ENCODE peak calls at places on chromosome 5, in six cellular contexts. One of them, this sample, is unnamed.

GRCh38 chr5:124315746-124316415 is 430.6 kb downstream of the ZNF608 start:
- DNase-seq in A549: no peak
- DNase-seq in fibroblast of villous mesenchyme: peak
- DNase-seq in left cardiac atrium: no peak
- DNase-seq in stimulated activated CD8-positive, alpha-beta memory T cell treated with anti-CD3 and anti-CD28 coated beads, Interleukin-4, amount 100 ng/mL, for 1 hour: no peak
- DNase-seq in BJ: no peak
- DNase-seq in this sample: no peak

GRCh38 chr5:619444-619843 is 7.3 kb downstream of the CEP72 start:
- DNase-seq in stimulated activated CD8-positive, alpha-beta memory T cell treated with anti-CD3 and anti-CD28 coated beads, Interleukin-4, amount 100 ng/mL, for 1 hour: no peak
- DNase-seq in BJ: no peak
- DNase-seq in A549: no peak
- DNase-seq in fibroblast of villous mesenchyme: no peak
- DNase-seq in left cardiac atrium: no peak
- DNase-seq in this sample: no peak

GRCh38 chr5:98109561-98110006 is 663.9 kb upstream of the RGMB start:
- DNase-seq in stimulated activated CD8-positive, alpha-beta memory T cell treated with anti-CD3 and anti-CD28 coated beads, Interleukin-4, amount 100 ng/mL, for 1 hour: no peak
- DNase-seq in BJ: peak
- DNase-seq in A549: no peak
- DNase-seq in fibroblast of villous mesenchyme: peak
- DNase-seq in left cardiac atrium: no peak
- DNase-seq in this sample: no peak

GRCh38 chr5:75660678-75661465 is 49.6 kb downstream of the ANKDD1B start:
- DNase-seq in BJ: no peak
- DNase-seq in A549: no peak
- DNase-seq in stimulated activated CD8-positive, alpha-beta memory T cell treated with anti-CD3 and anti-CD28 coated beads, Interleukin-4, amount 100 ng/mL, for 1 hour: no peak
- DNase-seq in left cardiac atrium: no peak
- DNase-seq in fibroblast of villous mesenchyme: no peak
- DNase-seq in this sample: no peak

GRCh38 chr5:180208435-180209081 is 453 bp downstream of the RASGEF1C start:
- DNase-seq in BJ: no peak
- DNase-seq in stimulated activated CD8-positive, alpha-beta memory T cell treated with anti-CD3 and anti-CD28 coated beads, Interleukin-4, amount 100 ng/mL, for 1 hour: no peak
- DNase-seq in left cardiac atrium: no peak
- DNase-seq in fibroblast of villous mesenchyme: no peak
- DNase-seq in A549: peak
- DNase-seq in this sample: no peak

GRCh38 chr5:115831163-115831768 is 10.1 kb downstream of the ATG12 start:
- DNase-seq in fibroblast of villous mesenchyme: peak
- DNase-seq in A549: peak
- DNase-seq in stimulated activated CD8-positive, alpha-beta memory T cell treated with anti-CD3 and anti-CD28 coated beads, Interleukin-4, amount 100 ng/mL, for 1 hour: no peak
- DNase-seq in left cardiac atrium: no peak
- DNase-seq in BJ: no peak
- DNase-seq in this sample: no peak

GRCh38 chr5:96729156-96729555 is 67.0 kb downstream of the CAST start:
- DNase-seq in fibroblast of villous mesenchyme: no peak
- DNase-seq in stimulated activated CD8-positive, alpha-beta memory T cell treated with anti-CD3 and anti-CD28 coated beads, Interleukin-4, amount 100 ng/mL, for 1 hour: no peak
- DNase-seq in A549: no peak
- DNase-seq in BJ: no peak
- DNase-seq in left cardiac atrium: no peak
- DNase-seq in this sample: no peak

GRCh38 chr5:65027149-65027548 is 258.4 kb downstream of the CWC27 start:
- DNase-seq in BJ: no peak
- DNase-seq in A549: no peak
- DNase-seq in left cardiac atrium: no peak
- DNase-seq in fibroblast of villous mesenchyme: no peak
- DNase-seq in stimulated activated CD8-positive, alpha-beta memory T cell treated with anti-CD3 and anti-CD28 coated beads, Interleukin-4, amount 100 ng/mL, for 1 hour: no peak
- DNase-seq in this sample: no peak

GRCh38 chr5:162638849-162639248 is 571.3 kb downstream of the GABRG2 start:
- DNase-seq in fibroblast of villous mesenchyme: no peak
- DNase-seq in left cardiac atrium: no peak
- DNase-seq in A549: no peak
- DNase-seq in stimulated activated CD8-positive, alpha-beta memory T cell treated with anti-CD3 and anti-CD28 coated beads, Interleukin-4, amount 100 ng/mL, for 1 hour: no peak
- DNase-seq in BJ: no peak
- DNase-seq in this sample: no peak

GRCh38 chr5:6780802-6781391 is 67.7 kb downstream of the TENT4A start:
- DNase-seq in left cardiac atrium: no peak
- DNase-seq in A549: peak
- DNase-seq in fibroblast of villous mesenchyme: no peak
- DNase-seq in stimulated activated CD8-positive, alpha-beta memory T cell treated with anti-CD3 and anti-CD28 coated beads, Interleukin-4, amount 100 ng/mL, for 1 hour: no peak
- DNase-seq in BJ: no peak
- DNase-seq in this sample: no peak

GRCh38 chr5:76225316-76225715 is 142.1 kb downstream of the SV2C start:
- DNase-seq in left cardiac atrium: no peak
- DNase-seq in stimulated activated CD8-positive, alpha-beta memory T cell treated with anti-CD3 and anti-CD28 coated beads, Interleukin-4, amount 100 ng/mL, for 1 hour: no peak
- DNase-seq in A549: no peak
- DNase-seq in fibroblast of villous mesenchyme: no peak
- DNase-seq in BJ: no peak
- DNase-seq in this sample: no peak

GRCh38 chr5:82399111-82399510 is 121.0 kb upstream of the RPS23 start:
- DNase-seq in stimulated activated CD8-positive, alpha-beta memory T cell treated with anti-CD3 and anti-CD28 coated beads, Interleukin-4, amount 100 ng/mL, for 1 hour: no peak
- DNase-seq in fibroblast of villous mesenchyme: no peak
- DNase-seq in left cardiac atrium: no peak
- DNase-seq in A549: no peak
- DNase-seq in BJ: no peak
- DNase-seq in this sample: no peak

GRCh38 chr5:173767580-173768266 is 120.4 kb upstream of the CPEB4 start:
- DNase-seq in left cardiac atrium: peak
- DNase-seq in BJ: no peak
- DNase-seq in A549: no peak
- DNase-seq in fibroblast of villous mesenchyme: no peak
- DNase-seq in stimulated activated CD8-positive, alpha-beta memory T cell treated with anti-CD3 and anti-CD28 coated beads, Interleukin-4, amount 100 ng/mL, for 1 hour: no peak
- DNase-seq in this sample: no peak

GRCh38 chr5:145937432-145938250 is 1.3 kb downstream of the SH3RF2 start:
- DNase-seq in A549: peak
- DNase-seq in fibroblast of villous mesenchyme: no peak
- DNase-seq in stimulated activated CD8-positive, alpha-beta memory T cell treated with anti-CD3 and anti-CD28 coated beads, Interleukin-4, amount 100 ng/mL, for 1 hour: no peak
- DNase-seq in left cardiac atrium: no peak
- DNase-seq in BJ: no peak
- DNase-seq in this sample: no peak

GRCh38 chr5:126410623-126411022 is 12.6 kb upstream of the GRAMD2B start:
- DNase-seq in A549: no peak
- DNase-seq in fibroblast of villous mesenchyme: peak
- DNase-seq in stimulated activated CD8-positive, alpha-beta memory T cell treated with anti-CD3 and anti-CD28 coated beads, Interleukin-4, amount 100 ng/mL, for 1 hour: no peak
- DNase-seq in left cardiac atrium: no peak
- DNase-seq in BJ: no peak
- DNase-seq in this sample: no peak

GRCh38 chr5:138611295-138612220 is 36.4 kb upstream of the HSPA9 start:
- DNase-seq in A549: no peak
- DNase-seq in left cardiac atrium: no peak
- DNase-seq in fibroblast of villous mesenchyme: peak
- DNase-seq in stimulated activated CD8-positive, alpha-beta memory T cell treated with anti-CD3 and anti-CD28 coated beads, Interleukin-4, amount 100 ng/mL, for 1 hour: no peak
- DNase-seq in BJ: no peak
- DNase-seq in this sample: no peak

GRCh38 chr5:154858251-154858971 is at the start of gene CNOT8:
- DNase-seq in stimulated activated CD8-positive, alpha-beta memory T cell treated with anti-CD3 and anti-CD28 coated beads, Interleukin-4, amount 100 ng/mL, for 1 hour: peak
- DNase-seq in BJ: peak
- DNase-seq in left cardiac atrium: peak
- DNase-seq in A549: peak
- DNase-seq in fibroblast of villous mesenchyme: peak
- DNase-seq in this sample: peak

GRCh38 chr5:59565551-59565950 is 328.0 kb downstream of the PDE4D start:
- DNase-seq in fibroblast of villous mesenchyme: no peak
- DNase-seq in stimulated activated CD8-positive, alpha-beta memory T cell treated with anti-CD3 and anti-CD28 coated beads, Interleukin-4, amount 100 ng/mL, for 1 hour: no peak
- DNase-seq in left cardiac atrium: no peak
- DNase-seq in A549: no peak
- DNase-seq in BJ: no peak
- DNase-seq in this sample: no peak

GRCh38 chr5:114467729-114468128 is 105.9 kb downstream of the KCNN2 start:
- DNase-seq in BJ: peak
- DNase-seq in A549: no peak
- DNase-seq in fibroblast of villous mesenchyme: peak
- DNase-seq in left cardiac atrium: no peak
- DNase-seq in stimulated activated CD8-positive, alpha-beta memory T cell treated with anti-CD3 and anti-CD28 coated beads, Interleukin-4, amount 100 ng/mL, for 1 hour: no peak
- DNase-seq in this sample: no peak

GRCh38 chr5:1642221-1642620 is 118.5 kb upstream of the LPCAT1 start:
- DNase-seq in fibroblast of villous mesenchyme: no peak
- DNase-seq in A549: no peak
- DNase-seq in stimulated activated CD8-positive, alpha-beta memory T cell treated with anti-CD3 and anti-CD28 coated beads, Interleukin-4, amount 100 ng/mL, for 1 hour: no peak
- DNase-seq in BJ: no peak
- DNase-seq in left cardiac atrium: no peak
- DNase-seq in this sample: no peak

GRCh38 chr5:170278611-170279500 is 18.7 kb downstream of the LCP2 start:
- DNase-seq in left cardiac atrium: peak
- DNase-seq in A549: no peak
- DNase-seq in fibroblast of villous mesenchyme: no peak
- DNase-seq in BJ: no peak
- DNase-seq in stimulated activated CD8-positive, alpha-beta memory T cell treated with anti-CD3 and anti-CD28 coated beads, Interleukin-4, amount 100 ng/mL, for 1 hour: peak
- DNase-seq in this sample: no peak

GRCh38 chr5:117947836-117948235 is 1040.5 kb downstream of the DTWD2 start:
- DNase-seq in A549: no peak
- DNase-seq in stimulated activated CD8-positive, alpha-beta memory T cell treated with anti-CD3 and anti-CD28 coated beads, Interleukin-4, amount 100 ng/mL, for 1 hour: no peak
- DNase-seq in BJ: no peak
- DNase-seq in fibroblast of villous mesenchyme: no peak
- DNase-seq in left cardiac atrium: no peak
- DNase-seq in this sample: no peak

GRCh38 chr5:407051-407450 is 35.9 kb upstream of the EXOC3 start:
- DNase-seq in BJ: no peak
- DNase-seq in stimulated activated CD8-positive, alpha-beta memory T cell treated with anti-CD3 and anti-CD28 coated beads, Interleukin-4, amount 100 ng/mL, for 1 hour: no peak
- DNase-seq in A549: no peak
- DNase-seq in left cardiac atrium: no peak
- DNase-seq in fibroblast of villous mesenchyme: no peak
- DNase-seq in this sample: no peak

GRCh38 chr5:61026004-61026403 is 81.0 kb downstream of the NDUFAF2 start:
- DNase-seq in stimulated activated CD8-positive, alpha-beta memory T cell treated with anti-CD3 and anti-CD28 coated beads, Interleukin-4, amount 100 ng/mL, for 1 hour: no peak
- DNase-seq in left cardiac atrium: no peak
- DNase-seq in A549: no peak
- DNase-seq in fibroblast of villous mesenchyme: no peak
- DNase-seq in BJ: no peak
- DNase-seq in this sample: no peak

GRCh38 chr5:73380052-73380451 is 68.5 kb downstream of the FOXD1 start:
- DNase-seq in fibroblast of villous mesenchyme: no peak
- DNase-seq in A549: no peak
- DNase-seq in stimulated activated CD8-positive, alpha-beta memory T cell treated with anti-CD3 and anti-CD28 coated beads, Interleukin-4, amount 100 ng/mL, for 1 hour: no peak
- DNase-seq in BJ: no peak
- DNase-seq in left cardiac atrium: no peak
- DNase-seq in this sample: no peak

GRCh38 chr5:82004511-82004910 is 32.7 kb downstream of the ATG10 start:
- DNase-seq in BJ: no peak
- DNase-seq in fibroblast of villous mesenchyme: peak
- DNase-seq in stimulated activated CD8-positive, alpha-beta memory T cell treated with anti-CD3 and anti-CD28 coated beads, Interleukin-4, amount 100 ng/mL, for 1 hour: no peak
- DNase-seq in left cardiac atrium: no peak
- DNase-seq in A549: no peak
- DNase-seq in this sample: no peak

GRCh38 chr5:62791059-62791458 is 212.4 kb downstream of the LRRC70 start:
- DNase-seq in BJ: no peak
- DNase-seq in left cardiac atrium: no peak
- DNase-seq in A549: no peak
- DNase-seq in fibroblast of villous mesenchyme: no peak
- DNase-seq in stimulated activated CD8-positive, alpha-beta memory T cell treated with anti-CD3 and anti-CD28 coated beads, Interleukin-4, amount 100 ng/mL, for 1 hour: no peak
- DNase-seq in this sample: no peak

GRCh38 chr5:162221884-162222283 is 154.3 kb downstream of the GABRG2 start:
- DNase-seq in fibroblast of villous mesenchyme: no peak
- DNase-seq in A549: no peak
- DNase-seq in stimulated activated CD8-positive, alpha-beta memory T cell treated with anti-CD3 and anti-CD28 coated beads, Interleukin-4, amount 100 ng/mL, for 1 hour: no peak
- DNase-seq in left cardiac atrium: no peak
- DNase-seq in BJ: no peak
- DNase-seq in this sample: no peak

GRCh38 chr5:165057156-165057555 is 1551.7 kb downstream of the MAT2B start:
- DNase-seq in BJ: no peak
- DNase-seq in left cardiac atrium: no peak
- DNase-seq in fibroblast of villous mesenchyme: no peak
- DNase-seq in A549: no peak
- DNase-seq in stimulated activated CD8-positive, alpha-beta memory T cell treated with anti-CD3 and anti-CD28 coated beads, Interleukin-4, amount 100 ng/mL, for 1 hour: no peak
- DNase-seq in this sample: no peak

GRCh38 chr5:16540421-16540820 is 74.8 kb upstream of the ZNF622 start:
- DNase-seq in A549: no peak
- DNase-seq in left cardiac atrium: no peak
- DNase-seq in fibroblast of villous mesenchyme: peak
- DNase-seq in stimulated activated CD8-positive, alpha-beta memory T cell treated with anti-CD3 and anti-CD28 coated beads, Interleukin-4, amount 100 ng/mL, for 1 hour: no peak
- DNase-seq in BJ: peak
- DNase-seq in this sample: no peak

GRCh38 chr5:132190161-132190817 is 37.4 kb downstream of the P4HA2 start:
- DNase-seq in stimulated activated CD8-positive, alpha-beta memory T cell treated with anti-CD3 and anti-CD28 coated beads, Interleukin-4, amount 100 ng/mL, for 1 hour: no peak
- DNase-seq in BJ: peak
- DNase-seq in fibroblast of villous mesenchyme: peak
- DNase-seq in A549: peak
- DNase-seq in left cardiac atrium: no peak
- DNase-seq in this sample: no peak

GRCh38 chr5:91474201-91474600 is 91.1 kb upstream of the ARRDC3 start:
- DNase-seq in left cardiac atrium: no peak
- DNase-seq in stimulated activated CD8-positive, alpha-beta memory T cell treated with anti-CD3 and anti-CD28 coated beads, Interleukin-4, amount 100 ng/mL, for 1 hour: no peak
- DNase-seq in BJ: no peak
- DNase-seq in fibroblast of villous mesenchyme: no peak
- DNase-seq in A549: no peak
- DNase-seq in this sample: no peak

GRCh38 chr5:10563940-10564837 is at the start of gene ANKRD33B:
- DNase-seq in BJ: no peak
- DNase-seq in fibroblast of villous mesenchyme: peak
- DNase-seq in stimulated activated CD8-positive, alpha-beta memory T cell treated with anti-CD3 and anti-CD28 coated beads, Interleukin-4, amount 100 ng/mL, for 1 hour: peak
- DNase-seq in left cardiac atrium: peak
- DNase-seq in A549: peak
- DNase-seq in this sample: no peak

GRCh38 chr5:65100846-65101678 is 332.3 kb downstream of the CWC27 start:
- DNase-seq in fibroblast of villous mesenchyme: peak
- DNase-seq in stimulated activated CD8-positive, alpha-beta memory T cell treated with anti-CD3 and anti-CD28 coated beads, Interleukin-4, amount 100 ng/mL, for 1 hour: no peak
- DNase-seq in BJ: peak
- DNase-seq in A549: peak
- DNase-seq in left cardiac atrium: peak
- DNase-seq in this sample: no peak

GRCh38 chr5:34756781-34757624 is 82.0 kb upstream of the TTC23L start:
- DNase-seq in A549: no peak
- DNase-seq in stimulated activated CD8-positive, alpha-beta memory T cell treated with anti-CD3 and anti-CD28 coated beads, Interleukin-4, amount 100 ng/mL, for 1 hour: no peak
- DNase-seq in left cardiac atrium: no peak
- DNase-seq in fibroblast of villous mesenchyme: peak
- DNase-seq in BJ: no peak
- DNase-seq in this sample: no peak

GRCh38 chr5:175354961-175355360 is 89.0 kb downstream of the DRD1 start:
- DNase-seq in stimulated activated CD8-positive, alpha-beta memory T cell treated with anti-CD3 and anti-CD28 coated beads, Interleukin-4, amount 100 ng/mL, for 1 hour: no peak
- DNase-seq in A549: no peak
- DNase-seq in left cardiac atrium: no peak
- DNase-seq in BJ: no peak
- DNase-seq in fibroblast of villous mesenchyme: no peak
- DNase-seq in this sample: no peak

GRCh38 chr5:133688386-133688785 is 76.0 kb upstream of the FSTL4 start:
- DNase-seq in A549: no peak
- DNase-seq in left cardiac atrium: no peak
- DNase-seq in BJ: no peak
- DNase-seq in fibroblast of villous mesenchyme: no peak
- DNase-seq in stimulated activated CD8-positive, alpha-beta memory T cell treated with anti-CD3 and anti-CD28 coated beads, Interleukin-4, amount 100 ng/mL, for 1 hour: no peak
- DNase-seq in this sample: no peak

This sample was measured in glomerular endothelial cell.